ENCODE peak calls at places on chromosome X, in six cellular contexts. R is A549, I is GM12878, B is HepG2, X is endothelial cell of umbilical vein, H is K562. G is an unnamed sample.

GRCh38 chrX:25005382-25006185 is 10.2 kb downstream of the ARX start:
- DNase-seq in R (no peak), I (no peak), B (no peak), X (no peak), H (no peak), G (no peak)

GRCh38 chrX:26925088-26925487 is 538.1 kb downstream of the PPP4R3C start:
- DNase-seq in R (no peak), I (no peak), B (no peak), X (peak), H (no peak), G (no peak)

GRCh38 chrX:10574663-10575062 is 45.7 kb downstream of the MID1 start:
- DNase-seq in R (no peak), I (no peak), B (no peak), X (peak), H (no peak), G (no peak)

GRCh38 chrX:23525531-23525930 is 141.8 kb upstream of the PRDX4 start:
- DNase-seq in R (no peak), I (no peak), B (no peak), X (no peak), H (no peak), G (no peak)

GRCh38 chrX:6299724-6300123 is 71.1 kb upstream of the NLGN4X start:
- DNase-seq in R (no peak), I (no peak), B (no peak), X (no peak), H (no peak), G (no peak)

GRCh38 chrX:103774070-103774642 is 2.5 kb upstream of the PLP1 start:
- DNase-seq in R (peak), I (no peak), B (peak), X (peak), H (no peak), G (peak)

GRCh38 chrX:50402886-50403285 is 67.7 kb downstream of the DGKK start:
- DNase-seq in R (no peak), I (no peak), B (no peak), X (no peak), H (no peak), G (no peak)

GRCh38 chrX:8913665-8914409 is 112.7 kb upstream of the FAM9A start:
- DNase-seq in R (peak), I (no peak), B (no peak), X (no peak), H (no peak), G (no peak)

GRCh38 chrX:128781506-128781905 is 729.3 kb upstream of the ACTRT1 start:
- DNase-seq in R (peak), I (no peak), B (peak), X (no peak), H (no peak), G (peak)

GRCh38 chrX:123274796-123275195 is 90.7 kb downstream of the GRIA3 start:
- DNase-seq in R (no peak), I (no peak), B (no peak), X (no peak), H (no peak), G (no peak)

DNA sequence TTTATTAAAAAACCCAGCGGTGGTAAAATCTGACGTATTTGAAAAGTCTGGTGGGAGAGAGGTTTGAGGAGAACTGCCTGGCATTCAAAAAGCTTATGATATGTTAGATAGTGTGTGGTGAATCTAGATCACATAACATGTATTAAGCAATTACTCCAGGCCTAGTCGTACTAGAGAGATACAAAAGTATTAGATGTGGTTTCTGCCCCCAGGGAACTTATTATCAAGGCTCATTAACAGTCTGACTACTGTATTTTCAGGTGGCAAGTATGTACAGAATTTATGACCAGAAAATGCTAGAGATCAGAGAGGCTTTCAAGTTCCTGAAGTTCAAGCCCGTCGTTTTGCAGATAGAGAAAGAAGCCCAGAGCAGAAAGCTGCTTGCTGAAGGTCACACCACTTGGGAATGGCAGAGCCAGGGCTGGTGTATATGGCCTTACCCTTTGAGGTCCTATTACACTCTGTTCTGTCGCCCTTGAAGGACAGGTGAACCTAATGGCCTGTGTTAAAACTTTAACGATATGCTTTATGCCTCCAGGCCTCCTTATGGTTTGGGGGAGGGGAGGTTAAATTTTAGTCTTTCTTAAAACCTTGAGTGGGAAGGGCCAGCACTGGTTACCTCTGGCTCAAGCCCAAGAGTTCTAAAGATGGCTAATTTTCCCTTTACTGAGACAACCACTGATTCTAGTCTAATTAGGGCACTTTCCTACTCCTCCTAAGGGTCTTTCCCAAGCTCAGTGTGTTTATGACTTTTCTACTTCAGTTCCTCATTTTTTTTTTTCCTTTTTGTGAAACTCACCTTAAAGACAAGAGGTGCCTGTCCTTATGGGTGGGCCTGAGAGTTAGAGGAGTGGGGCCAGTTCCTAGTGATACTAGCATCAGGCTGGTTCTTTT is 19.9 kb downstream of the TMEM164 start:
- DNase-seq in R (no peak), I (no peak), B (no peak), X (no peak), H (no peak), G (no peak)
- TF ChIP-seq MYC in R (no peak), I (no peak), B (no peak), X (no peak), H (no peak), G (no peak)

GRCh38 chrX:83845397-83845796 is 15.5 kb upstream of the CYLC1 start:
- DNase-seq in R (peak), I (no peak), B (peak), X (peak), H (peak), G (peak)
- TF ChIP-seq MYC in R (no peak), I (no peak), B (no peak), X (no peak), H (no peak), G (no peak)

DNA sequence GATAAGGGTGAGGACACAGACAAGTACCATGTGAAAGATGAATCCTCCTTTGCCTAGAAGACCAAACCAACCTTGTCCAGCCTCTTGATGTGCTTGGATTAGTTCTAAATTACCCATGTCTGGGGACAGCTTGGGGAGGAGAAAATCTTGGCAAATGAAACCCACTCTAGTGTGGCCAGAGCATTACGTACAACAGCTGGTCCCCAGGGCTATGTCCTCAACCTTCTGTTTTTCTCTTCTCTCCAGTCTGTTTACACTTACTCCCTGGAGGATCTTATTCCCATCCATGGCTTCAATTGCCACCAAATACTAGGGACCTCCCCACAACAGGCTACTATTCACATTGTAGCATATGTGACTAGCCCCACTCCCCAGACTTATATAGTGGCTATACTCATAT is 384.5 kb downstream of the OPHN1 start:
- DNase-seq in R (no peak), I (no peak), B (no peak), X (no peak), H (no peak), G (no peak)
- TF ChIP-seq MYC in R (no peak), I (no peak), B (no peak), X (no peak), H (no peak), G (no peak)

GRCh38 chrX:40483502-40483901 is 97.3 kb upstream of the ATP6AP2 start:
- DNase-seq in R (no peak), I (no peak), B (no peak), X (no peak), H (no peak), G (no peak)
- TF ChIP-seq MYC in R (no peak), I (no peak), B (no peak), X (no peak), H (no peak), G (no peak)

GRCh38 chrX:46770006-46770816 is 11.3 kb upstream of the SLC9A7 start:
- DNase-seq in R (no peak), I (no peak), B (no peak), X (peak), H (no peak), G (no peak)
- TF ChIP-seq MYC in R (no peak), I (no peak), B (no peak), X (no peak), H (no peak), G (no peak)

GRCh38 chrX:99654188-99654587 is 755.9 kb downstream of the PCDH19 start:
- DNase-seq in R (no peak), I (no peak), B (no peak), X (no peak), H (no peak), G (no peak)

GRCh38 chrX:99653352-99653751 is 756.7 kb downstream of the PCDH19 start:
- DNase-seq in R (no peak), I (no peak), B (no peak), X (no peak), H (no peak), G (no peak)
- TF ChIP-seq MYC in R (no peak), I (no peak), B (no peak), X (no peak), H (no peak), G (no peak)

DNA sequence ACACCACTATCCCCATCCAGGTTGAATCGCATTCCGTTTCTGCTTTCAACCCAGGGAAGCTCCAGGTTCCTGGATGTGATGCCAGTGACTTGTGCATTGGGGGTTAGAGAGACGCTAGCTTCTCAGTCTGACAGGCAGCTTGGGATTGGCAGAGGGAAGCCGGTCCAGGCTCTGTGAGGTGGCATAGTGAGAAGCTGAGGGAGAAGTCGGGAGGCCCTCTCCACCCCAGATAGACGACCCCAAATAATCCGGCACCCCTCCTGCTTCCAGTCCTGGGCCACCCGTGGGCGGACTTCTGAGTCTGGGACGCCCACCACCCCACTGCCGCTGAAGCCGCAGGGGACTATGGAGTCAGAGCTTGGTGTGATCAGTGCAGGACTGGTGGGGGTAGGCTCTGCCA is 7.4 kb downstream of the MAGEA4 start:
- DNase-seq in R (no peak), I (no peak), B (no peak), X (no peak), H (no peak), G (no peak)
- TF ChIP-seq MYC in R (no peak), I (no peak), B (no peak), X (no peak), H (no peak), G (no peak)

GRCh38 chrX:39532761-39533160 is 565.0 kb downstream of the BCOR start:
- DNase-seq in R (no peak), I (no peak), B (no peak), X (no peak), H (no peak), G (no peak)
- TF ChIP-seq MYC in R (no peak), I (no peak), B (no peak), X (no peak), H (no peak), G (no peak)